ENCODE peak calls at places on chromosomes 13 and 19, in six cellular contexts. O is fibroblast of mammary gland; F is stimulated activated CD4-positive, alpha-beta T cell treated with anti-CD3 and anti-CD28 coated beads, Interleukin-2, amount 100 ng/mL, for 24 hours; W is Caco-2; Q is fibroblast of pulmonary artery; E is cardiac muscle cell. C is an unnamed sample.

GRCh38 chr19:13160557-13160956 is 10.3 kb downstream of the IER2 start:
- DNase-seq in O (peak; percentile 78), F (no peak), Q (no peak), W (no peak), E (no peak), C (no peak)

GRCh38 chr13:96020155-96020575 is 33.0 kb downstream of the UGGT2 start:
- DNase-seq in O (peak; percentile 73), Q (peak; percentile 88), F (no peak), W (peak; percentile 61), E (peak; percentile 74), C (no peak)

GRCh38 chr19:2770055-2771013 is 12.7 kb downstream of the SGTA start:
- DNase-seq in Q (peak; percentile 74), F (no peak), W (no peak), O (peak; percentile 62), E (peak; percentile 44), C (no peak)

GRCh38 chr13:111943229-111943795 is 123.6 kb upstream of the SOX1 start:
- DNase-seq in O (no peak), Q (no peak), W (no peak), E (no peak), F (no peak), C (no peak)

GRCh38 chr13:62626771-62627170 is 1211.1 kb upstream of the PCDH20 start:
- DNase-seq in Q (no peak), F (no peak), O (no peak), E (no peak), W (no peak), C (no peak)

GRCh38 chr19:40663712-40664692 is 26.4 kb downstream of the NUMBL start:
- DNase-seq in E (no peak), O (peak; percentile 61), F (peak; percentile 40), Q (no peak), W (no peak), C (peak; percentile 20)

GRCh38 chr13:75485286-75486062 is 3.5 kb upstream of the TBC1D4 start:
- DNase-seq in F (no peak), E (no peak), W (no peak), Q (peak; percentile 59), O (peak; percentile 66), C (no peak)

GRCh38 chr13:46728777-46729176 is 68.2 kb downstream of the ESD start:
- DNase-seq in E (no peak), O (peak; percentile 31), F (no peak), Q (peak; percentile 12), W (no peak), C (peak; percentile 13)

GRCh38 chr13:113073942-113074341 is 31.6 kb upstream of the F7 start:
- DNase-seq in E (no peak), O (no peak), Q (no peak), F (no peak), W (no peak), C (no peak)

GRCh38 chr19:29680447-29680846 is 15.2 kb downstream of the PLEKHF1 start:
- DNase-seq in Q (no peak), W (no peak), E (no peak), O (no peak), F (peak; percentile 80), C (peak; percentile 83)

GRCh38 chr13:20222553-20222952 is 9.6 kb downstream of the GJB6 start:
- DNase-seq in O (no peak), F (no peak), W (no peak), Q (no peak), E (no peak), C (no peak)

GRCh38 chr13:26300140-26300539 is 46.2 kb downstream of the CDK8 start:
- DNase-seq in F (no peak), W (no peak), O (peak; percentile 84), Q (peak; percentile 50), E (no peak), C (peak; percentile 7)

GRCh38 chr19:16594131-16594586 is 21.9 kb upstream of the SLC35E1 start:
- DNase-seq in F (no peak), Q (no peak), E (no peak), W (no peak), O (no peak), C (peak; percentile 46)

GRCh38 chr19:13099073-13099999 is 3.3 kb downstream of the LYL1 start:
- DNase-seq in W (no peak), E (no peak), Q (peak; percentile 37), O (peak; percentile 38), F (peak; percentile 72), C (peak; percentile 80)

GRCh38 chr13:108932206-108932605 is 302.8 kb downstream of the MYO16 start:
- DNase-seq in Q (no peak), E (no peak), O (no peak), F (no peak), W (no peak), C (no peak)